ENCODE peak calls at places on chromosomes 7 and 10, in eight cellular contexts. One of them, this sample, is unnamed.

GRCh38 chr10:66929375-66929774 is 3.5 kb downstream of the LRRTM3 start:
- DNase-seq in mesothelial cell of epicardium: no peak
- DNase-seq in pancreas: no peak
- DNase-seq in A673: no peak
- DNase-seq in body of pancreas: no peak
- DNase-seq in nephron progenitor cell: no peak
- DNase-seq in endothelial cell: no peak
- DNase-seq in mammary epithelial cell: no peak
- DNase-seq in this sample: no peak

GRCh38 chr7:69630292-69630691 is 32.0 kb downstream of the AUTS2 start:
- DNase-seq in pancreas: no peak
- DNase-seq in nephron progenitor cell: peak
- DNase-seq in mammary epithelial cell: no peak
- DNase-seq in body of pancreas: no peak
- DNase-seq in mesothelial cell of epicardium: no peak
- DNase-seq in endothelial cell: no peak
- DNase-seq in A673: no peak
- DNase-seq in this sample: no peak

GRCh38 chr7:54080971-54081370 is 461.2 kb upstream of the VSTM2A start:
- DNase-seq in mesothelial cell of epicardium: no peak
- DNase-seq in body of pancreas: no peak
- DNase-seq in endothelial cell: no peak
- DNase-seq in mammary epithelial cell: no peak
- DNase-seq in A673: no peak
- DNase-seq in nephron progenitor cell: no peak
- DNase-seq in pancreas: no peak
- DNase-seq in this sample: no peak

GRCh38 chr7:134391223-134391622 is 67.7 kb downstream of the AKR1B1 start:
- DNase-seq in A673: no peak
- DNase-seq in mesothelial cell of epicardium: no peak
- DNase-seq in mammary epithelial cell: no peak
- DNase-seq in body of pancreas: no peak
- DNase-seq in pancreas: no peak
- DNase-seq in nephron progenitor cell: no peak
- DNase-seq in endothelial cell: no peak
- DNase-seq in this sample: no peak

GRCh38 chr10:133013478-133013877 is 71.1 kb upstream of the CFAP46 start:
- DNase-seq in mesothelial cell of epicardium: no peak
- DNase-seq in nephron progenitor cell: no peak
- DNase-seq in body of pancreas: peak
- DNase-seq in A673: no peak
- DNase-seq in pancreas: peak
- DNase-seq in mammary epithelial cell: no peak
- DNase-seq in endothelial cell: no peak
- DNase-seq in this sample: no peak

GRCh38 chr7:28986028-28986427 is 27.9 kb upstream of the TRIL start:
- DNase-seq in nephron progenitor cell: no peak
- DNase-seq in pancreas: no peak
- DNase-seq in mammary epithelial cell: no peak
- DNase-seq in body of pancreas: no peak
- DNase-seq in A673: no peak
- DNase-seq in endothelial cell: no peak
- DNase-seq in mesothelial cell of epicardium: no peak
- DNase-seq in this sample: no peak

GRCh38 chr10:44809652-44810051 is 101.5 kb upstream of the TMEM72 start:
- DNase-seq in endothelial cell: no peak
- DNase-seq in A673: no peak
- DNase-seq in mammary epithelial cell: no peak
- DNase-seq in pancreas: no peak
- DNase-seq in body of pancreas: no peak
- DNase-seq in nephron progenitor cell: no peak
- DNase-seq in mesothelial cell of epicardium: no peak
- DNase-seq in this sample: no peak

GRCh38 chr10:63268139-63268797 is 135.1 kb downstream of the NRBF2 start:
- DNase-seq in mesothelial cell of epicardium: no peak
- DNase-seq in nephron progenitor cell: no peak
- DNase-seq in A673: peak
- DNase-seq in body of pancreas: no peak
- DNase-seq in pancreas: no peak
- DNase-seq in mammary epithelial cell: no peak
- DNase-seq in endothelial cell: no peak
- DNase-seq in this sample: no peak

GRCh38 chr7:3544202-3544601 is 243.2 kb downstream of the SDK1 start:
- DNase-seq in body of pancreas: no peak
- DNase-seq in A673: no peak
- DNase-seq in endothelial cell: peak
- DNase-seq in mesothelial cell of epicardium: no peak
- DNase-seq in nephron progenitor cell: no peak
- DNase-seq in mammary epithelial cell: no peak
- DNase-seq in pancreas: no peak
- DNase-seq in this sample: no peak

GRCh38 chr7:157851501-157852067 is 514.8 kb downstream of the DNAJB6 start:
- DNase-seq in body of pancreas: peak
- DNase-seq in nephron progenitor cell: peak
- DNase-seq in pancreas: peak
- DNase-seq in mammary epithelial cell: no peak
- DNase-seq in endothelial cell: no peak
- DNase-seq in A673: peak
- DNase-seq in mesothelial cell of epicardium: no peak
- DNase-seq in this sample: no peak

GRCh38 chr7:5424689-5425506 is 1.3 kb upstream of the TNRC18 start:
- DNase-seq in mammary epithelial cell: peak
- DNase-seq in endothelial cell: peak
- DNase-seq in pancreas: peak
- DNase-seq in nephron progenitor cell: peak
- DNase-seq in mesothelial cell of epicardium: peak
- DNase-seq in A673: peak
- DNase-seq in body of pancreas: peak
- DNase-seq in this sample: peak

GRCh38 chr7:107643407-107643806 is 17.2 kb upstream of the SLC26A4 start:
- DNase-seq in A673: peak
- DNase-seq in pancreas: no peak
- DNase-seq in nephron progenitor cell: no peak
- DNase-seq in mammary epithelial cell: peak
- DNase-seq in body of pancreas: no peak
- DNase-seq in endothelial cell: no peak
- DNase-seq in mesothelial cell of epicardium: no peak
- DNase-seq in this sample: no peak

GRCh38 chr10:69901623-69902505 is 100.2 kb downstream of the COL13A1 start:
- DNase-seq in endothelial cell: peak
- DNase-seq in nephron progenitor cell: peak
- DNase-seq in mammary epithelial cell: peak
- DNase-seq in A673: peak
- DNase-seq in body of pancreas: peak
- DNase-seq in pancreas: no peak
- DNase-seq in mesothelial cell of epicardium: peak
- DNase-seq in this sample: no peak

GRCh38 chr10:84267503-84268126 is 22.8 kb downstream of the RGR start:
- DNase-seq in A673: peak
- DNase-seq in mammary epithelial cell: peak
- DNase-seq in endothelial cell: peak
- DNase-seq in nephron progenitor cell: peak
- DNase-seq in body of pancreas: peak
- DNase-seq in mesothelial cell of epicardium: no peak
- DNase-seq in pancreas: no peak
- DNase-seq in this sample: no peak

GRCh38 chr10:124536496-124537050 is 75.0 kb downstream of the LHPP start:
- DNase-seq in A673: no peak
- DNase-seq in nephron progenitor cell: no peak
- DNase-seq in pancreas: no peak
- DNase-seq in mammary epithelial cell: no peak
- DNase-seq in body of pancreas: no peak
- DNase-seq in mesothelial cell of epicardium: no peak
- DNase-seq in endothelial cell: no peak
- DNase-seq in this sample: no peak

GRCh38 chr10:130044067-130045061 is 66.3 kb downstream of the C10orf143 start:
- DNase-seq in mesothelial cell of epicardium: peak
- DNase-seq in pancreas: no peak
- DNase-seq in A673: no peak
- DNase-seq in body of pancreas: no peak
- DNase-seq in mammary epithelial cell: no peak
- DNase-seq in endothelial cell: no peak
- DNase-seq in nephron progenitor cell: no peak
- DNase-seq in this sample: no peak

GRCh38 chr7:24756989-24757798 is at the start of gene GSDME:
- DNase-seq in pancreas: peak
- DNase-seq in nephron progenitor cell: peak
- DNase-seq in mammary epithelial cell: peak
- DNase-seq in A673: peak
- DNase-seq in body of pancreas: peak
- DNase-seq in endothelial cell: peak
- DNase-seq in mesothelial cell of epicardium: peak
- DNase-seq in this sample: peak

GRCh38 chr10:103676058-103676785 is 179.2 kb downstream of the SH3PXD2A start:
- DNase-seq in body of pancreas: peak
- DNase-seq in A673: no peak
- DNase-seq in mammary epithelial cell: peak
- DNase-seq in mesothelial cell of epicardium: no peak
- DNase-seq in endothelial cell: no peak
- DNase-seq in pancreas: no peak
- DNase-seq in nephron progenitor cell: no peak
- DNase-seq in this sample: no peak

GRCh38 chr7:84188811-84189405 is 5.7 kb downstream of the SEMA3A start:
- DNase-seq in mammary epithelial cell: no peak
- DNase-seq in nephron progenitor cell: no peak
- DNase-seq in pancreas: no peak
- DNase-seq in mesothelial cell of epicardium: no peak
- DNase-seq in A673: peak
- DNase-seq in body of pancreas: no peak
- DNase-seq in endothelial cell: no peak
- DNase-seq in this sample: no peak

GRCh38 chr10:117514971-117515370 is 27.6 kb upstream of the EMX2 start:
- DNase-seq in nephron progenitor cell: no peak
- DNase-seq in mesothelial cell of epicardium: peak
- DNase-seq in body of pancreas: no peak
- DNase-seq in pancreas: no peak
- DNase-seq in mammary epithelial cell: no peak
- DNase-seq in endothelial cell: no peak
- DNase-seq in A673: no peak
- DNase-seq in this sample: no peak

GRCh38 chr10:47351899-47352815 is 4.0 kb downstream of the RBP3 start:
- DNase-seq in nephron progenitor cell: no peak
- DNase-seq in body of pancreas: no peak
- DNase-seq in pancreas: no peak
- DNase-seq in A673: no peak
- DNase-seq in mammary epithelial cell: no peak
- DNase-seq in mesothelial cell of epicardium: no peak
- DNase-seq in endothelial cell: no peak
- DNase-seq in this sample: no peak

GRCh38 chr7:95686109-95686508 is 86.2 kb upstream of the DYNC1I1 start:
- DNase-seq in nephron progenitor cell: peak
- DNase-seq in pancreas: peak
- DNase-seq in mammary epithelial cell: peak
- DNase-seq in mesothelial cell of epicardium: peak
- DNase-seq in A673: peak
- DNase-seq in body of pancreas: peak
- DNase-seq in endothelial cell: peak
- DNase-seq in this sample: no peak

GRCh38 chr7:143318661-143319060 is 2.8 kb downstream of the CLCN1 start:
- DNase-seq in mesothelial cell of epicardium: no peak
- DNase-seq in A673: no peak
- DNase-seq in mammary epithelial cell: peak
- DNase-seq in endothelial cell: no peak
- DNase-seq in body of pancreas: no peak
- DNase-seq in nephron progenitor cell: no peak
- DNase-seq in pancreas: no peak
- DNase-seq in this sample: no peak

DNA sequence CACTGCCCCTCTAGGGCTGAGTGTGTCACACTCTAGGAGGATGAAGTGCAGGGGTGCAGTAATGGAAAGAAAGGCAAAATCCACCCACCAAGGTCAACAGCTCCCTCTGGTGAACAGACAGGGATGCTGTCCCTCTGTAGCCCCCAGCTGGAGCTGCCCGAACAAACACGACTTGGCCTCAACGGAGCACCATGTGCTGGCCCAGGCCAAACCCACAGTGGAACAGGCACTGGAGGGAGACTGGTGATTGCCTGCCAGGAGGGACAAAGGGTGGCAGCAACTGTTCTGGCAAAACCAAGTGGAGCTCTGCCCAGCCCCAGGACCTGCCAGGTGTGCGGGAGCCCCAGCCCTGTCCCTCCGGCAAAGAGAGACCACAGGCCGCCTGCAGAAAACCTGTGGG is 20.7 kb downstream of the PDIA4 start:
- DNase-seq in mesothelial cell of epicardium: no peak
- DNase-seq in pancreas: no peak
- DNase-seq in body of pancreas: no peak
- DNase-seq in endothelial cell: no peak
- DNase-seq in nephron progenitor cell: no peak
- DNase-seq in A673: no peak
- DNase-seq in mammary epithelial cell: no peak
- DNase-seq in this sample: no peak
- TF ChIP-seq CTCF in mesothelial cell of epicardium: no peak
- TF ChIP-seq CTCF in pancreas: no peak
- TF ChIP-seq CTCF in body of pancreas: no peak
- TF ChIP-seq CTCF in endothelial cell: no peak
- TF ChIP-seq CTCF in nephron progenitor cell: no peak
- TF ChIP-seq CTCF in A673: peak
- TF ChIP-seq CTCF in mammary epithelial cell: no peak
- TF ChIP-seq CTCF in this sample: no peak

GRCh38 chr7:155371884-155372781 is 74.5 kb downstream of the INSIG1 start:
- DNase-seq in body of pancreas: no peak
- DNase-seq in mammary epithelial cell: peak
- DNase-seq in A673: no peak
- DNase-seq in nephron progenitor cell: no peak
- DNase-seq in endothelial cell: no peak
- DNase-seq in mesothelial cell of epicardium: no peak
- DNase-seq in pancreas: no peak
- DNase-seq in this sample: peak
- TF ChIP-seq CTCF in body of pancreas: peak
- TF ChIP-seq CTCF in mammary epithelial cell: peak
- TF ChIP-seq CTCF in A673: peak
- TF ChIP-seq CTCF in nephron progenitor cell: peak
- TF ChIP-seq CTCF in endothelial cell: peak
- TF ChIP-seq CTCF in mesothelial cell of epicardium: no peak
- TF ChIP-seq CTCF in pancreas: peak
- TF ChIP-seq CTCF in this sample: no peak

GRCh38 chr7:90425376-90425775 is 22.1 kb downstream of the CLDN12 start:
- DNase-seq in nephron progenitor cell: no peak
- DNase-seq in pancreas: no peak
- DNase-seq in endothelial cell: no peak
- DNase-seq in mammary epithelial cell: peak
- DNase-seq in body of pancreas: no peak
- DNase-seq in mesothelial cell of epicardium: no peak
- DNase-seq in A673: no peak
- DNase-seq in this sample: no peak
- TF ChIP-seq CTCF in nephron progenitor cell: no peak
- TF ChIP-seq CTCF in pancreas: no peak
- TF ChIP-seq CTCF in endothelial cell: no peak
- TF ChIP-seq CTCF in mammary epithelial cell: no peak
- TF ChIP-seq CTCF in body of pancreas: no peak
- TF ChIP-seq CTCF in mesothelial cell of epicardium: no peak
- TF ChIP-seq CTCF in A673: no peak
- TF ChIP-seq CTCF in this sample: no peak

DNA sequence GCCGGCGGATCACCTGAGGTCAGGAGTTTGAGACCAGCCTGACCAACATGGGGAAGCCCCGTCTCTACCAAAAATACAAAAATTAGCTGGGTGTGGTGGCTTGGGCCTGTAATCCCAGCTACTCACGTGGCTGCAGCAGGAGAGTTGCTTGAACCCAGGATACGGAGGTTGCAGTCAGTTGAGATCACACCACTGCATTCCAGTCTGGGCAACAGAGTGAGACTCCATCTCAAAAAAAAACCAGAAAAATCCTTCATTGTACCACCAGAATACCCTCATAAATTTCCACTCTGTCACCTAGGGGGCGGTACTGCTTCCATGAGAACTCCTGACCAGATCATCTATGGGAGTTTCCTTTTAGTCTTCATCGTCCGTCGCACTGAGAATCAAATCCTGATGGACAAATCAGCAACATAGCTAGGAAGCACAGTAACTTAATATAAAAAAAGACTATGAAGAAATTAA is 225.8 kb upstream of the KLF14 start:
- DNase-seq in mammary epithelial cell: peak
- DNase-seq in body of pancreas: no peak
- DNase-seq in pancreas: no peak
- DNase-seq in A673: peak
- DNase-seq in endothelial cell: no peak
- DNase-seq in nephron progenitor cell: no peak
- DNase-seq in mesothelial cell of epicardium: no peak
- DNase-seq in this sample: no peak
- TF ChIP-seq CTCF in mammary epithelial cell: peak
- TF ChIP-seq CTCF in body of pancreas: peak
- TF ChIP-seq CTCF in pancreas: no peak
- TF ChIP-seq CTCF in A673: peak
- TF ChIP-seq CTCF in endothelial cell: peak
- TF ChIP-seq CTCF in nephron progenitor cell: no peak
- TF ChIP-seq CTCF in mesothelial cell of epicardium: peak
- TF ChIP-seq CTCF in this sample: no peak